ENCODE peak calls at places on chromosomes 4 and X, in seven cellular contexts. X, A, Y, F, V, W and P are unnamed samples.

GRCh38 chr4:152672403-152673092 is 7.2 kb downstream of the TMEM154 start:
- ATAC-seq in A (no peak), F (no peak), V (no peak), W (no peak), Y (no peak), X (no peak), P (no peak)

GRCh38 chrX:48957827-48958634 is 624 bp upstream of the OTUD5 start:
- ATAC-seq in X (peak), Y (peak), V (peak), A (peak), W (peak), F (peak), P (peak)

GRCh38 chrX:109990582-109991276 is 12.2 kb upstream of the TMEM164 start:
- ATAC-seq in W (no peak), X (no peak), F (no peak), V (no peak), A (no peak), Y (no peak), P (no peak)

GRCh38 chr4:122212880-122213279 is 60.7 kb downstream of the BLTP1 start:
- ATAC-seq in V (no peak), A (no peak), W (no peak), F (no peak), Y (no peak), X (no peak), P (no peak)

GRCh38 chrX:143664302-143664701 is 28.4 kb upstream of the SLITRK4 start:
- ATAC-seq in X (no peak), Y (no peak), F (no peak), W (no peak), V (no peak), A (no peak), P (no peak)

GRCh38 chr4:143514432-143514831 is 930 bp downstream of the SMARCA5 start:
- ATAC-seq in V (peak), Y (peak), F (peak), A (peak), W (peak), X (peak), P (no peak)

GRCh38 chr4:113170115-113170817 is 120.8 kb downstream of the ANK2 start:
- ATAC-seq in X (no peak), Y (no peak), W (no peak), A (no peak), F (peak), V (no peak), P (no peak)

GRCh38 chrX:87409113-87409841 is 108.3 kb upstream of the KLHL4 start:
- ATAC-seq in V (no peak), A (peak), F (peak), X (peak), W (peak), Y (peak), P (peak)

GRCh38 chrX:124018031-124018430 is 56.5 kb downstream of the STAG2 start:
- ATAC-seq in X (no peak), V (no peak), W (no peak), A (no peak), Y (no peak), F (no peak), P (no peak)

GRCh38 chr4:38324861-38325451 is 339.0 kb upstream of the KLF3 start:
- ATAC-seq in X (no peak), V (no peak), Y (no peak), W (no peak), A (no peak), F (no peak), P (no peak)

GRCh38 chrX:49064303-49064702 is 5.5 kb downstream of the CCDC120 start:
- ATAC-seq in A (no peak), Y (no peak), V (no peak), F (no peak), W (no peak), X (no peak), P (no peak)

GRCh38 chrX:95875661-95876060 is 809.0 kb upstream of the DIAPH2 start:
- ATAC-seq in V (peak), W (no peak), F (no peak), A (no peak), Y (no peak), X (no peak), P (no peak)

GRCh38 chrX:70013483-70014222 is 36.1 kb downstream of the AWAT2 start:
- ATAC-seq in Y (no peak), X (peak), F (peak), W (peak), V (peak), A (peak), P (peak)

GRCh38 chr4:149961876-149962597 is 116.2 kb upstream of the DCLK2 start:
- ATAC-seq in Y (no peak), W (no peak), X (no peak), V (peak), F (no peak), A (no peak), P (no peak)

GRCh38 chr4:48722509-48723446 is 57.3 kb downstream of the FRYL start:
- ATAC-seq in F (peak), W (no peak), A (peak), V (no peak), X (no peak), Y (no peak), P (no peak)

GRCh38 chr4:52843958-52844357 is 18.2 kb upstream of the RASL11B start:
- ATAC-seq in V (no peak), F (no peak), A (peak), W (peak), Y (peak), X (no peak), P (peak)

GRCh38 chr4:111806331-111806730 is 338.9 kb upstream of the FAM241A start:
- ATAC-seq in X (no peak), Y (no peak), V (peak), A (no peak), F (no peak), W (no peak), P (no peak)

GRCh38 chr4:16196482-16197393 is 29.5 kb downstream of the TAPT1 start:
- ATAC-seq in A (peak), V (peak), X (peak), Y (peak), W (peak), F (peak), P (peak)

GRCh38 chr4:130349745-130350144 is 1253.8 kb downstream of the C4orf33 start:
- ATAC-seq in W (peak), A (no peak), V (peak), F (no peak), X (peak), Y (peak), P (peak)

GRCh38 chrX:132107291-132107690 is 20.5 kb downstream of the FRMD7 start:
- ATAC-seq in Y (no peak), V (no peak), W (no peak), F (no peak), X (no peak), A (no peak), P (no peak)

GRCh38 chrX:39957816-39958561 is 139.8 kb downstream of the BCOR start:
- ATAC-seq in A (peak), F (peak), Y (no peak), X (peak), W (peak), V (peak), P (no peak)

GRCh38 chrX:133297284-133297683 is 79.1 kb upstream of the TFDP3 start:
- ATAC-seq in W (no peak), Y (no peak), V (no peak), A (no peak), F (no peak), X (no peak), P (no peak)

GRCh38 chr4:145230726-145231125 is 50.3 kb upstream of the OTUD4 start:
- ATAC-seq in Y (no peak), X (no peak), W (no peak), A (no peak), V (no peak), F (no peak), P (peak)

GRCh38 chr4:183468210-183469095 is 24.0 kb downstream of the CDKN2AIP start:
- ATAC-seq in Y (no peak), A (no peak), X (no peak), V (no peak), W (no peak), F (no peak), P (no peak)

GRCh38 chr4:78669453-78669852 is 106.7 kb upstream of the BMP2K start:
- ATAC-seq in A (no peak), X (no peak), F (no peak), W (no peak), Y (no peak), V (no peak), P (no peak)

GRCh38 chr4:14225683-14226207 is 598.2 kb upstream of the BOD1L1 start:
- ATAC-seq in W (peak), Y (peak), F (no peak), A (no peak), X (no peak), V (peak), P (no peak)

GRCh38 chr4:72031868-72032619 is at the start of gene NPFFR2:
- ATAC-seq in Y (peak), A (peak), F (peak), W (peak), V (peak), X (no peak), P (peak)

GRCh38 chr4:39591290-39591689 is 47.4 kb downstream of the SMIM14 start:
- ATAC-seq in V (peak), A (no peak), W (peak), Y (no peak), F (no peak), X (no peak), P (no peak)

GRCh38 chr4:80062527-80062926 is 10.5 kb downstream of the ANTXR2 start:
- ATAC-seq in F (no peak), V (no peak), A (no peak), W (no peak), X (no peak), Y (no peak), P (no peak)

GRCh38 chr4:48228887-48229462 is 40.7 kb downstream of the TEC start:
- ATAC-seq in A (no peak), W (peak), X (no peak), F (no peak), Y (no peak), V (peak), P (no peak)

GRCh38 chrX:110082156-110082555 is 79.2 kb downstream of the TMEM164 start:
- ATAC-seq in W (peak), A (peak), V (peak), X (no peak), F (peak), Y (peak), P (peak)

GRCh38 chr4:112036881-112037280 is 108.4 kb upstream of the FAM241A start:
- ATAC-seq in Y (no peak), V (no peak), W (no peak), A (no peak), F (no peak), X (no peak), P (no peak)

GRCh38 chr4:102321260-102321991 is 23.9 kb downstream of the SLC39A8 start:
- ATAC-seq in X (no peak), W (no peak), A (no peak), V (no peak), Y (no peak), F (no peak), P (no peak)

GRCh38 chr4:77706717-77707116 is 101.1 kb downstream of the CXCL13 start:
- ATAC-seq in A (no peak), X (no peak), Y (no peak), V (no peak), F (no peak), W (no peak), P (no peak)

GRCh38 chr4:52926575-52926974 is 64.5 kb downstream of the RASL11B start:
- ATAC-seq in W (no peak), F (no peak), X (no peak), V (no peak), A (no peak), Y (no peak), P (no peak)

DNA sequence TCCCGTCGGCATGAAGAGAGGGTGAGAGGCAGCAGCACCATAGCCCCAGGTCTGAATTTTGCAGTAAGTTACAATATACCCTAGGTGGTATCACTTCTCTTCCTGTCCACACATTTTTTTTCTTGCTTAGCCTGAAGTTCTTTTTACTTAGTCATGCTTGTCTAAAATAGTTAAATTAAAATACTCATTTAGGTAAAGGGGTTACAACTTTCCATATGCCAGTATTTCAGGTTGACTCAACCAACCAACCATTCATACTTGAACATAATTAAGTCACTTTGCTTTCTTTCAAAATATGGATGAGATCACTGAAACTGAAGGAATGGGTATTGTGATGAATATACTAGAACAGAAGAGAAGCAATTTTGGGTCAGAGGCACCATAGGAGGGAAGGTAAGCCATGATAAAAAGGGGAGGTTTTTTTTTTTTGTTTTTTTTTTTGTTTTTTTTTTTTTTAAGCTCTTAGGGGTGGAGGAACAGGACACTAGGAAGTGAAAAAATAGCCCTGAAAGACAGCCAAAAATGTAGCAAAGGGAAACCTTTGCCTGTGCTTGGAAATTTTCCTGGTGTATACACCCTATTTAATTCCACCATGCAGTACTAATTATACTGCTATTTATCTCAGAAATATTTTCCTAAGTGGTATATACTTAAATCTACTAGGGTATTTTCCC is 41.8 kb downstream of the RPS6KA3 start:
- ATAC-seq in Y (no peak), X (no peak), V (no peak), F (peak), A (peak), W (no peak), P (no peak)
- H3K4me3 ChIP-seq in Y (no peak), X (no peak), V (no peak), F (no peak), A (no peak), W (no peak), P (no peak)

GRCh38 chr4:140085062-140085622 is 68.8 kb downstream of the MAML3 start:
- ATAC-seq in Y (peak), V (peak), W (peak), F (no peak), X (no peak), A (no peak), P (no peak)
- H3K4me3 ChIP-seq in Y (no peak), V (no peak), W (no peak), F (no peak), X (no peak), A (no peak), P (no peak)

DNA sequence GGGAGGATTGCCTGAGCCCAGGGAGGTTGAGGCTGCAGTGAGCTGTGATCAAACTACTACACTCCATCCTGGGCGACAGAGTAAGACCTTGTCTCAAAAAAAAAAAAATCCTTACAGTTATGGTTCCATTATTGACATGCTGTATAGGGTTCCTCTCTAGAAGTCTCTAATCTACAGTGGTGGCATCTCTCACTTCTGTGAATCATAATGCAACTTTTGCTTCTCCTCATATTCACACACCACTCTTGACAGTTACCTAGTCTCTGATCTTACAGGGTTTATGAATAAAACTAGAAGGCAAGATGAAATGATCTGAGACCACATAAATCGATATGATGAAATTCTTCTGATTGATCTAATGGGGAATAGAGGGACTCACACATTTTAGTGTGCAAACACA is 40.6 kb downstream of the DOCK11 start:
- ATAC-seq in Y (no peak), V (no peak), X (no peak), W (no peak), F (no peak), A (no peak), P (no peak)
- H3K4me3 ChIP-seq in Y (no peak), V (no peak), X (no peak), W (no peak), F (no peak), A (no peak), P (no peak)

DNA sequence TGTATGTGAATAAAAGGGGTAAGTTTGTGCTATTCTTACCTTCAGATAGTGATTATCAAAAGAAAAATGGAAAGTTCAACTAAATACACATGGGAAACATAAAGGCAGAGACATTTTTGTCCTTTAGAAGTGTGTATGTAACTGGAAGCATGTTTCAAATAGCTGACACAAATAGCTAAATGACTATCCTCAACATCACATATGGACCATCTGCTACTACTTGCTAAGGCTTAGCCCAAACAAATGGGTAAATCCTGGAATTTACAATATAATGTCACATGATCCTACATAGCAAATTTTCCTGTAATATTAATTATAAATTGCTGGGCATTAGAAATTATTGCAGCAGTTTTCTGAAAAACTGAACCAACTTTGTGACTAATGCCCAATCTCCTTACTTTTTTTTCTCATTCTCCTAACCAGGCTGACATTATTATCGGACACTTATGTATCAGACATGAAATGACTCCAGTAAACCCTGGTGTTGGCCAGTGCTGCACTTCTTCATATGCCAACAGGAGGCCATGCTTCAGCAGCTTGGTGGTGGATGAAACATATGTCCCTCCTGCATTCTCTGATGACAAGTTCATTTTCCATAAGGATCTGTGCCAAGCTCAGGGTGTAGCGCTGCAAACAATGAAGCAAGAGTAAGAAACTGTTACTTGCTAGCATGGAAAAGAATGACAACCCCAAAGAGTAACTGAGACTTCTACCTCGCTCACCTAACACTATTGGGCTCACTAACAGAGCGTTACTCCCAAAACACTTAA is 16.1 kb downstream of the AFP start:
- ATAC-seq in A (no peak), F (no peak), V (no peak), Y (no peak), W (no peak), X (no peak), P (no peak)
- H3K4me3 ChIP-seq in A (no peak), F (no peak), V (no peak), Y (no peak), W (no peak), X (no peak), P (no peak)

GRCh38 chr4:41963105-41963504 is 18.5 kb upstream of the DCAF4L1 start:
- ATAC-seq in V (no peak), A (no peak), F (no peak), X (no peak), W (no peak), Y (no peak), P (no peak)
- H3K4me3 ChIP-seq in V (no peak), A (no peak), F (no peak), X (no peak), W (no peak), Y (no peak), P (no peak)